ENCODE peak calls at places on chromosomes 3 and 15, in five cellular contexts. One of them, this sample, is unnamed. For H3K4me1 and H3K36me3, the result is how much of the 10 kb centered on the place peaks cover.

GRCh38 chr3:27963519-27963918 is 241.4 kb upstream of the EOMES start:
- DNase-seq in ovary: no peak
- DNase-seq in CD4-positive, alpha-beta memory T cell: no peak
- DNase-seq in colonic mucosa: no peak
- DNase-seq in ascending aorta: no peak
- DNase-seq in this sample: no peak

GRCh38 chr15:90680371-90680935 is 36.7 kb upstream of the BLM start:
- DNase-seq in ovary: no peak
- DNase-seq in CD4-positive, alpha-beta memory T cell: no peak
- DNase-seq in colonic mucosa: no peak
- DNase-seq in ascending aorta: no peak
- DNase-seq in this sample: no peak

GRCh38 chr3:27666277-27666676 is 55.8 kb downstream of the EOMES start:
- DNase-seq in ovary: no peak
- DNase-seq in CD4-positive, alpha-beta memory T cell: no peak
- DNase-seq in colonic mucosa: no peak
- DNase-seq in ascending aorta: no peak
- DNase-seq in this sample: peak

GRCh38 chr3:59930170-59930569 is 880.3 kb upstream of the CFAP20DC start:
- DNase-seq in ovary: no peak
- DNase-seq in CD4-positive, alpha-beta memory T cell: no peak
- DNase-seq in colonic mucosa: no peak
- DNase-seq in ascending aorta: no peak
- DNase-seq in this sample: no peak

GRCh38 chr3:160226026-160226739 is 961 bp downstream of the C3orf80 start:
- DNase-seq in ovary: no peak
- DNase-seq in CD4-positive, alpha-beta memory T cell: no peak
- DNase-seq in colonic mucosa: no peak
- DNase-seq in ascending aorta: no peak
- DNase-seq in this sample: no peak

GRCh38 chr3:44208086-44208485 is 33.6 kb upstream of the TOPAZ1 start:
- DNase-seq in ovary: no peak
- DNase-seq in CD4-positive, alpha-beta memory T cell: no peak
- DNase-seq in colonic mucosa: no peak
- DNase-seq in ascending aorta: no peak
- DNase-seq in this sample: no peak

GRCh38 chr3:169390310-169390731 is 273.2 kb downstream of the MECOM start:
- DNase-seq in ovary: no peak
- DNase-seq in CD4-positive, alpha-beta memory T cell: no peak
- DNase-seq in colonic mucosa: peak
- DNase-seq in ascending aorta: no peak
- DNase-seq in this sample: no peak

GRCh38 chr15:41258706-41259471 is 27.8 kb downstream of the CHP1 start:
- DNase-seq in ovary: no peak
- DNase-seq in CD4-positive, alpha-beta memory T cell: no peak
- DNase-seq in colonic mucosa: peak
- DNase-seq in ascending aorta: no peak
- DNase-seq in this sample: no peak

GRCh38 chr3:47421741-47422649 is 41.2 kb downstream of the PTPN23 start:
- DNase-seq in ovary: peak
- DNase-seq in CD4-positive, alpha-beta memory T cell: no peak
- DNase-seq in colonic mucosa: peak
- DNase-seq in ascending aorta: no peak
- DNase-seq in this sample: no peak

GRCh38 chr3:64238971-64239667 is 13.9 kb upstream of the PRICKLE2 start:
- DNase-seq in ovary: peak
- DNase-seq in CD4-positive, alpha-beta memory T cell: no peak
- DNase-seq in colonic mucosa: peak
- DNase-seq in ascending aorta: no peak
- DNase-seq in this sample: no peak

GRCh38 chr15:68416158-68416535 is 15.8 kb downstream of the ITGA11 start:
- DNase-seq in ovary: no peak
- DNase-seq in CD4-positive, alpha-beta memory T cell: no peak
- DNase-seq in colonic mucosa: peak
- DNase-seq in ascending aorta: no peak
- DNase-seq in this sample: no peak

GRCh38 chr3:178397836-178398235 is 138.4 kb upstream of the KCNMB2 start:
- DNase-seq in ovary: no peak
- DNase-seq in CD4-positive, alpha-beta memory T cell: no peak
- DNase-seq in colonic mucosa: no peak
- DNase-seq in ascending aorta: no peak
- DNase-seq in this sample: no peak

GRCh38 chr15:75713338-75713895 is 769 bp upstream of the CSPG4 start:
- DNase-seq in ovary: peak
- DNase-seq in CD4-positive, alpha-beta memory T cell: no peak
- DNase-seq in colonic mucosa: no peak
- DNase-seq in ascending aorta: no peak
- DNase-seq in this sample: no peak

GRCh38 chr3:113946831-113947230 is 982 bp upstream of the ZDHHC23 start:
- DNase-seq in ovary: no peak
- DNase-seq in CD4-positive, alpha-beta memory T cell: no peak
- DNase-seq in colonic mucosa: no peak
- DNase-seq in ascending aorta: no peak
- DNase-seq in this sample: no peak

GRCh38 chr15:52112203-52112750 is 298 bp downstream of the BCL2L10 start:
- DNase-seq in ovary: peak
- DNase-seq in CD4-positive, alpha-beta memory T cell: peak
- DNase-seq in colonic mucosa: peak
- DNase-seq in ascending aorta: no peak
- DNase-seq in this sample: no peak

GRCh38 chr15:34754674-34755418 is at the start of gene GJD2:
- DNase-seq in ovary: no peak
- DNase-seq in CD4-positive, alpha-beta memory T cell: no peak
- DNase-seq in colonic mucosa: no peak
- DNase-seq in ascending aorta: no peak
- DNase-seq in this sample: peak

GRCh38 chr15:66659384-66659783 is 42.7 kb upstream of the SMAD6 start:
- DNase-seq in ovary: no peak
- DNase-seq in CD4-positive, alpha-beta memory T cell: no peak
- DNase-seq in colonic mucosa: no peak
- DNase-seq in ascending aorta: no peak
- DNase-seq in this sample: no peak

GRCh38 chr3:192571197-192571791 is 156.0 kb downstream of the FGF12 start:
- DNase-seq in ovary: peak
- DNase-seq in CD4-positive, alpha-beta memory T cell: no peak
- DNase-seq in colonic mucosa: peak
- DNase-seq in ascending aorta: no peak
- DNase-seq in this sample: no peak

GRCh38 chr3:167456157-167456799 is 17.6 kb downstream of the SERPINI2 start:
- DNase-seq in ovary: no peak
- DNase-seq in CD4-positive, alpha-beta memory T cell: no peak
- DNase-seq in colonic mucosa: no peak
- DNase-seq in ascending aorta: no peak
- DNase-seq in this sample: no peak

GRCh38 chr3:55804170-55805095 is 317.3 kb upstream of the WNT5A start:
- DNase-seq in ovary: no peak
- DNase-seq in CD4-positive, alpha-beta memory T cell: no peak
- DNase-seq in colonic mucosa: no peak
- DNase-seq in ascending aorta: no peak
- DNase-seq in this sample: no peak

GRCh38 chr3:58645726-58646125 is 20.8 kb downstream of the FAM3D start:
- DNase-seq in ovary: no peak
- DNase-seq in CD4-positive, alpha-beta memory T cell: no peak
- DNase-seq in colonic mucosa: no peak
- DNase-seq in ascending aorta: no peak
- DNase-seq in this sample: no peak

GRCh38 chr3:112061152-112061551 is 25.0 kb upstream of the C3orf52 start:
- DNase-seq in ovary: no peak
- DNase-seq in CD4-positive, alpha-beta memory T cell: no peak
- DNase-seq in colonic mucosa: no peak
- DNase-seq in ascending aorta: no peak
- DNase-seq in this sample: no peak

GRCh38 chr15:60528530-60528929 is 49.6 kb upstream of the ICE2 start:
- DNase-seq in ovary: no peak
- DNase-seq in CD4-positive, alpha-beta memory T cell: peak
- DNase-seq in colonic mucosa: no peak
- DNase-seq in ascending aorta: no peak
- DNase-seq in this sample: no peak

DNA sequence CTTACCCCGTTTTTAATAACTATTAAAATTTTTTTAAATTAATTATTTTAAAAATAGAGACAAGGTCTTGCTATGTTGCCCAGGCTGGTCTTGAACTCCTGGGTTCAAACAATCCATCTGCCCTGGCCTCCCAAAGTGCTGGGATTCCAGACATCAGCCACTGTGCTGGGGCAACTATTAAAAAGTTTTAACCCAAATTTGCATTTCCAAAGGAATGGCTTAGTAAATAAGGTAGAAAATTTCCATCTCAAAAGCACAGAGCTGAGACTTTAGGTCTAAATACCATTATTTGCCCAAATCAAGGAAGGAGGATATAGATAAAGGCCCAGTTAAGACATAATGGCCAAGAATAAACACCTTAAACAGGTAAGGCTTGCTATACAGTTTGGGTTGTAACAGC is 56.4 kb downstream of the MINDY4B start:
- DNase-seq in ovary: no peak
- DNase-seq in CD4-positive, alpha-beta memory T cell: no peak
- DNase-seq in colonic mucosa: no peak
- DNase-seq in ascending aorta: no peak
- DNase-seq in this sample: no peak
- H3K4me3 ChIP-seq in ovary: no peak
- H3K4me3 ChIP-seq in CD4-positive, alpha-beta memory T cell: no peak
- H3K4me3 ChIP-seq in colonic mucosa: no peak
- H3K4me3 ChIP-seq in ascending aorta: no peak
- H3K4me3 ChIP-seq in this sample: no peak

GRCh38 chr3:182717216-182717615 is 76.1 kb upstream of the ATP11B start:
- DNase-seq in ovary: no peak
- DNase-seq in CD4-positive, alpha-beta memory T cell: no peak
- DNase-seq in colonic mucosa: no peak
- DNase-seq in ascending aorta: no peak
- DNase-seq in this sample: no peak
- H3K4me1 ChIP-seq in ovary: under half
- H3K4me1 ChIP-seq in CD4-positive, alpha-beta memory T cell: under half
- H3K4me1 ChIP-seq in colonic mucosa: under half
- H3K4me1 ChIP-seq in ascending aorta: under half
- H3K4me1 ChIP-seq in this sample: under half

GRCh38 chr15:84804005-84804803 is 13.0 kb upstream of the ALPK3 start:
- DNase-seq in ovary: no peak
- DNase-seq in CD4-positive, alpha-beta memory T cell: no peak
- DNase-seq in colonic mucosa: no peak
- DNase-seq in ascending aorta: no peak
- DNase-seq in this sample: no peak
- H3K36me3 ChIP-seq in ovary: under half
- H3K36me3 ChIP-seq in CD4-positive, alpha-beta memory T cell: under half
- H3K36me3 ChIP-seq in colonic mucosa: under half
- H3K36me3 ChIP-seq in ascending aorta: under half
- H3K36me3 ChIP-seq in this sample: under half

DNA sequence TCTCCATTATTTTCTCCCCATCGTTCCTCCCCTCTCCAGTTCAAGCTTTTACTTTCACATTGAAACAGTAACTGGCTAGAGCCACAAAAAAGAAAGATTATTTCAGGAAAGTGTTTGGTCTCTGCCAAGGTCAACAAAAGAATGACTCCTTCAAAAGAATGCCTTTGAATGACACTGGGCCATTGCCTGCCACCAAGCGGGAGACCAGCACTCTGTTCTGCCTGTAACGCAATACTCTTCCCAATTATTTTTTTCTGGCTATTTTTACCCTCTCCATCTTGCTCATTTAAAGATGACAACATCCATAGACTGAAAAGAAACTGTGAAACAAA is 37.3 kb downstream of the EHHADH start:
- DNase-seq in ovary: no peak
- DNase-seq in CD4-positive, alpha-beta memory T cell: no peak
- DNase-seq in colonic mucosa: no peak
- DNase-seq in ascending aorta: no peak
- DNase-seq in this sample: no peak
- H3K4me3 ChIP-seq in ovary: peak
- H3K4me3 ChIP-seq in CD4-positive, alpha-beta memory T cell: no peak
- H3K4me3 ChIP-seq in colonic mucosa: peak
- H3K4me3 ChIP-seq in ascending aorta: peak
- H3K4me3 ChIP-seq in this sample: no peak

GRCh38 chr15:78070049-78070698 is 7.3 kb downstream of the TBC1D2B start:
- DNase-seq in ovary: no peak
- DNase-seq in CD4-positive, alpha-beta memory T cell: peak
- DNase-seq in colonic mucosa: no peak
- DNase-seq in ascending aorta: no peak
- DNase-seq in this sample: no peak
- H3K4me1 ChIP-seq in ovary: half or more
- H3K4me1 ChIP-seq in CD4-positive, alpha-beta memory T cell: half or more
- H3K4me1 ChIP-seq in colonic mucosa: under half
- H3K4me1 ChIP-seq in ascending aorta: under half
- H3K4me1 ChIP-seq in this sample: under half

DNA sequence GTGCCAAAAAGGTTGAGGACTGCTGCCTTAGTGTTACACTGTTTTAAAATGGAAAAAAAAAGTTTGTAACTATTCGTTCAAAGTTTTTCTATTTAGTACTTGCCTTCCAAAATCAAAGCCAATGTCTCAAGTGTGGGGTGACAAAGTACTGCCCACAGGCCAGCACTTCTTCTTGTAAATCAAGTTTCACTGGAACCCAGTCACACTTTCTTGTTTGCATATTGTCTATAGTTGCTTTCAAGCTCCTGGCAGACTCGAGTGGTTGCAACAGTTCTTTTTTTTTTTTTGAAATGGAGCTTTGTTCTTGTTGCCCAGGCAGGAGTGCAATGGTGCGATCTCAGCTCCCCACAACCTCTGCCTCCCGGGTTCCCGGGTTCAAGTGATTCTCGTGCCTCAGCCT is 75.3 kb upstream of the RPL35A start:
- DNase-seq in ovary: no peak
- DNase-seq in CD4-positive, alpha-beta memory T cell: no peak
- DNase-seq in colonic mucosa: no peak
- DNase-seq in ascending aorta: no peak
- DNase-seq in this sample: no peak
- H3K36me3 ChIP-seq in ovary: under half
- H3K36me3 ChIP-seq in CD4-positive, alpha-beta memory T cell: under half
- H3K36me3 ChIP-seq in colonic mucosa: under half
- H3K36me3 ChIP-seq in ascending aorta: half or more
- H3K36me3 ChIP-seq in this sample: under half